ENCODE peak calls at places on chromosomes 4 and X, in eight cellular contexts. C, J, R, E, Y, L, Q and U are unnamed samples. For H3K9me3, the result is how much of the 10 kb centered on the place peaks cover.

GRCh38 chr4:10353110-10353509 is 104.1 kb downstream of the ZNF518B start:
- DNase-seq in E (no peak), R (no peak), Q (no peak), J (no peak), Y (no peak), C (no peak), L (no peak), U (no peak)

GRCh38 chrX:46180258-46180687 is 364.9 kb downstream of the ZNF674 start:
- DNase-seq in L (no peak), Q (peak), R (no peak), C (peak), E (no peak), Y (no peak), J (peak), U (no peak)

GRCh38 chr4:168844261-168845039 is 165.6 kb downstream of the CBR4 start:
- DNase-seq in E (no peak), R (no peak), Y (peak), J (peak), C (no peak), L (no peak), Q (no peak), U (no peak)

GRCh38 chrX:53089224-53089842 is 4.6 kb upstream of the KANTR start:
- DNase-seq in R (no peak), E (peak), L (no peak), C (peak), Q (peak), J (peak), Y (no peak), U (no peak)

GRCh38 chrX:84709987-84710386 is 207.7 kb upstream of the HDX start:
- DNase-seq in J (no peak), L (no peak), Q (no peak), Y (no peak), E (no peak), C (no peak), R (no peak), U (no peak)

GRCh38 chrX:129737921-129738320 is 858 bp upstream of the XPNPEP2 start:
- DNase-seq in R (no peak), J (peak), E (no peak), L (no peak), Y (no peak), C (peak), Q (peak), U (no peak)

GRCh38 chrX:40773809-40774208 is 38.5 kb upstream of the MED14 start:
- DNase-seq in Q (peak), L (no peak), Y (no peak), J (peak), E (no peak), C (no peak), R (no peak), U (no peak)

GRCh38 chr4:42555828-42556227 is 101.1 kb downstream of the ATP8A1 start:
- DNase-seq in J (peak), E (no peak), Q (peak), C (no peak), L (no peak), Y (no peak), R (no peak), U (no peak)

GRCh38 chr4:8472689-8473197 is 32.2 kb downstream of the TRMT44 start:
- DNase-seq in E (no peak), J (peak), L (no peak), R (no peak), Q (peak), C (peak), Y (peak), U (peak)

GRCh38 chr4:48017108-48017527 is 546 bp downstream of the NIPAL1 start:
- DNase-seq in Y (no peak), C (peak), J (peak), R (no peak), Q (peak), E (peak), L (no peak), U (peak)

GRCh38 chrX:13283968-13284914 is 35.6 kb downstream of the ATXN3L start:
- DNase-seq in Q (peak), R (no peak), E (no peak), J (peak), C (peak), Y (peak), L (no peak), U (no peak)

GRCh38 chr4:172978848-172979247 is 189.8 kb upstream of the GALNT7 start:
- DNase-seq in L (no peak), E (no peak), Y (no peak), R (no peak), C (no peak), J (no peak), Q (no peak), U (no peak)

GRCh38 chrX:19514791-19515614 is at the start of gene MAP3K15:
- DNase-seq in R (no peak), C (peak), J (peak), L (no peak), Y (no peak), Q (peak), E (peak), U (peak)

GRCh38 chrX:10048695-10049094 is 81.5 kb downstream of the CLDN34 start:
- DNase-seq in L (no peak), Y (no peak), J (no peak), R (no peak), Q (peak), E (no peak), C (no peak), U (no peak)

GRCh38 chrX:130083656-130084382 is 26.5 kb downstream of the ELF4 start:
- DNase-seq in E (no peak), L (no peak), C (peak), Y (no peak), R (no peak), Q (no peak), J (no peak), U (no peak)

GRCh38 chr4:38523524-38524448 is 140.2 kb upstream of the KLF3 start:
- DNase-seq in Q (no peak), R (no peak), Y (no peak), E (peak), L (no peak), C (peak), J (peak), U (no peak)

GRCh38 chrX:41723305-41723704 is 676 bp upstream of the GPR82 start:
- DNase-seq in C (no peak), L (no peak), J (no peak), R (no peak), Q (peak), E (no peak), Y (no peak), U (no peak)

GRCh38 chr4:15690020-15690809 is 8.6 kb downstream of the FAM200B start:
- DNase-seq in Y (peak), E (no peak), L (no peak), C (peak), J (peak), Q (peak), R (no peak), U (no peak)

GRCh38 chr4:103994059-103994458 is 274.3 kb upstream of the TACR3 start:
- DNase-seq in J (no peak), E (no peak), L (no peak), C (no peak), Y (no peak), R (no peak), Q (no peak), U (no peak)

GRCh38 chrX:40727093-40727492 is 8.2 kb downstream of the MED14 start:
- DNase-seq in Y (no peak), L (no peak), J (no peak), Q (no peak), C (no peak), E (no peak), R (no peak), U (no peak)

GRCh38 chr4:121939690-121940089 is 12.2 kb downstream of the TRPC3 start:
- DNase-seq in J (no peak), Q (no peak), C (no peak), E (no peak), R (no peak), Y (no peak), L (no peak), U (no peak)

GRCh38 chr4:113637823-113638691 is 123.5 kb downstream of the CAMK2D start:
- DNase-seq in Q (no peak), R (no peak), Y (no peak), E (no peak), J (peak), L (no peak), C (no peak), U (no peak)

GRCh38 chr4:80255374-80256095 is 10.9 kb upstream of the FGF5 start:
- DNase-seq in E (no peak), Y (no peak), L (no peak), R (no peak), Q (peak), C (no peak), J (peak), U (no peak)

GRCh38 chr4:55445921-55446577 is 50.3 kb downstream of the TMEM165 start:
- DNase-seq in E (no peak), R (no peak), Y (peak), J (peak), Q (peak), C (peak), L (no peak), U (no peak)

GRCh38 chrX:136768469-136769084 is 12.2 kb downstream of the ARHGEF6 start:
- DNase-seq in C (peak), Y (peak), L (no peak), R (no peak), J (peak), E (peak), Q (peak), U (peak)

GRCh38 chrX:136767104-136767941 is 13.4 kb downstream of the ARHGEF6 start:
- DNase-seq in Q (peak), E (peak), C (peak), L (peak), R (no peak), J (peak), Y (no peak), U (peak)

GRCh38 chrX:136765957-136766356 is 14.8 kb downstream of the ARHGEF6 start:
- DNase-seq in C (peak), J (no peak), Q (peak), R (no peak), E (no peak), Y (no peak), L (no peak), U (no peak)

GRCh38 chrX:136764206-136764605 is 16.5 kb downstream of the ARHGEF6 start:
- DNase-seq in E (no peak), Y (no peak), R (no peak), L (no peak), C (no peak), J (no peak), Q (no peak), U (no peak)

GRCh38 chrX:136766785-136767103 is 14.0 kb downstream of the ARHGEF6 start:
- DNase-seq in L (no peak), J (no peak), C (peak), E (no peak), Y (no peak), R (no peak), Q (peak), U (peak)
- H3K27ac ChIP-seq in L (no peak), J (peak), C (peak), E (peak), Y (no peak), R (peak), Q (peak), U (peak)

DNA sequence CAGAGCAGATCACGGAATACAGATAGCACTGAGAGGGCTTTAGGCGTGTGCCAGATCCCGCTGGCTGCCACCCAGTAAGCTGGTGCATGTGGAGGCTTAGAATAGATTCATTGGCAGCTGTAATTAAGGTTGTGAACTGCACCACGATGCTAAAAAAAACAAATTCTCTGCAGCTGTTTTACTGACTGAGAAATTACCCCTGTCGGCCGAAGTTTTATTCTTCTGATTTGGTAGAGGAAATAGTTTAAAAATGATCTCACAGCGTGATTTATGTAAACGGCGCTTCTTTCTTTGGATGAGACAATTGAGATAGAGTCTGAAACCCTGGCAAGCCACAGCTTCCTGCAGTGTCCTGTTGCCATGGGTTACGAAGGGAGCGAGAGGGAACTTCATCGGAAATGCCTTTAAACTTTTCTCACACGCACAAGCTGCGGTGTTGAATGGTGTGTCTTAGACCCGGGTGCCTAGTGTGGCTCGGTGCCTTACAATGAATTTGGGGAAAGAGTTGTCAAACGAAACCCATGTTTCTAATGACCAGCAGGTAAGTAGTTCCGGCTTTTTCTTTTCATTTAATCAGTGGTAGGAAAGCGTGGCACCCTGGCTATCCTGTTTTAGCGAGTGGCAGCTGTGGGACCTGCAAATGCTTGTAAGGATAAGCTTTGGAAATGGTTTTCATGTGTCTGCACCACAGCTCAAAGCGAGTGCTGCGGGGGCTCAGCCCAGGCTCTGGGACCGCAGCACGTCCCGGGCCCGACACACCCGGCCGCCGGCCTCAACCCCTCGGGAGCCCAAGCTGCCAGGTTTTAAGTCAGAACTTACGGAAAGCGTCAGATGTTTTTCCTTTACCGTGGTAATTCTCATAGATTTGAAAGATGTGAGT is 71.7 kb upstream of the HGFAC start:
- DNase-seq in E (peak), R (no peak), Y (peak), Q (peak), L (no peak), C (peak), J (peak), U (no peak)
- H3K4me3 ChIP-seq in E (peak), R (peak), Y (peak), Q (peak), L (peak), C (peak), J (peak), U (no peak)

GRCh38 chrX:38189431-38190128 is 31.1 kb downstream of the SRPX start:
- DNase-seq in C (no peak), Y (no peak), L (no peak), R (no peak), Q (no peak), J (no peak), E (no peak), U (no peak)

DNA sequence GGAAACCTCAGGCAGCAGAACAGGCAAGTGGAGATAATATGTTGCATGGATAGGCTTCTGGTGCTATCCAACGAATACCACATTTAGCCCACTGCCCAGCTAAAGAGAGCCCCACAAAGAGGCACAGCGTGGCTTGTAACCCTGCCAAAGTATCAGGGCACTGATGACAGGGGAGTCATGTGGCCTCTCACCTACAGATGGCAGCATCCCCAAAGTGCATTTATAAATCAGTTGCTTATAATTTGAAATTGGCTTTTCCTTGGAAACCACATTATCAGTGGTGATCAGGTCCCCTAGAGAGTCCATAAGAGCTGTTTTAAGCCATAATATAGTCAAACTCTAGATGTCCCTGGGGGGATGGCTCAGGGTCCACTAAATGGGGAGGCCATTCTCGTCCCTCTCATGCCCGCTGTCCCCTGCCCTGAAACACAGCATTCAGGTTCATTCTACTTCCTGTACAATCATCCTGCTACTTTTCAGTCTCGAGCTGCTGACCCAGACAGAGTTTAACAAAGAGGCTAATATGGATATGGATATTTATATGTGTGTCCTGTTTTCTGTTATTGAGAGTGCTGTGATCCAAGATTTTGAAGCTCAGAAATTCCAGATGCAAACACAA is 28.6 kb downstream of the SRPX start:
- DNase-seq in C (no peak), E (no peak), R (no peak), Q (peak), L (no peak), Y (no peak), J (peak), U (no peak)
- H3K9me3 ChIP-seq in C (under half), E (under half), R (under half), Q (under half), L (under half), Y (under half), J (under half), U (under half)

GRCh38 chr4:82779032-82779431 is 19.6 kb downstream of the SCD5 start:
- DNase-seq in L (peak), C (no peak), Y (no peak), R (no peak), E (no peak), Q (no peak), J (peak), U (no peak)

GRCh38 chr4:82776925-82777542 is 21.6 kb downstream of the SCD5 start:
- DNase-seq in Q (peak), Y (peak), R (no peak), C (no peak), J (peak), L (no peak), E (no peak), U (no peak)

GRCh38 chr4:82782626-82783025 is 16.0 kb downstream of the SCD5 start:
- DNase-seq in R (no peak), L (peak), C (no peak), Y (no peak), E (no peak), J (peak), Q (no peak), U (no peak)

GRCh38 chr4:82777857-82778525 is 20.6 kb downstream of the SCD5 start:
- DNase-seq in C (no peak), R (no peak), J (no peak), Q (no peak), L (no peak), Y (no peak), E (no peak), U (no peak)

GRCh38 chr4:82780398-82781231 is 18.0 kb downstream of the SCD5 start:
- DNase-seq in E (no peak), Q (peak), C (no peak), Y (no peak), J (peak), R (no peak), L (peak), U (peak)
- H3K27ac ChIP-seq in E (no peak), Q (no peak), C (no peak), Y (peak), J (no peak), R (no peak), L (no peak), U (peak)

DNA sequence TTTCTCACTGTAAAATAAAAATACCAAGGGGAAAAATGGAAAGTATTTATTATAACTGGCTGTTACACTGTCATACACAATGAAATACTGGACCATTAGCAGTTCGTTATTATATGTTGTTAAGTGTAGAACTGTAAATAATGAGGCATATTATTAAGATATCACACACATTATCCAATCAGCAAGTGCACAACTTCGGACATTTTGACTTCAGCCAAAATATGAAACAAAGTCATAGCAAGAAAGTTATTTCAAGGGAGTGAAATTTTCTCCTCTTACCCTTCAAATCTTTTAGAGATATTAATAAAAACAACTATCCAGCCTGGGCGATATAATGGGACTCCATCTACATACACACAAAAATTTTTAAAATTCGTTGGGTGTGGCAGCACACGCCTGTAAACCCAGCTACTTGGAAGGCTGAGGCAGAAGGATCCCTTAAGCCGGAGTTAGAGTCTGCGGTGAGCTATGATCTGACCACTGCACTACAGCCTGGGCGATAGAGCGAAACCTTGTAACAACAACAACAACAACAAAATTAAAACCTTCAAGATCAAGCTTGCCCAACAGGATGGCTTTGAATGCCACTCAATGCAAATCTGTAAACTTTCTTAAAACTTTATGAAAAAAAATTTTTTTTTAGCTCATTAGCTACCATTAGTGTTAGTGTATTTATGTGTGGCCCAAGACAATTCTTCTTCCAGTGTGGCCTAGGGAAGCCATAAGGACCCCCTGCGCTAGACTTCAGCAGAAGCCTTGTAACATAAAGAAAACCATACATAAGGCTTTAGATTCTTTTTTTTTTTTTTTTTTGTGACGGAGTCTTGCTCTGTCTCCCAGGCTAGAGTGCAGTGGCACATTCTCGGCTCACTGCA is 1.3 kb upstream of the CISD2 start:
- DNase-seq in R (no peak), J (no peak), Y (no peak), E (no peak), C (no peak), L (no peak), Q (no peak), U (no peak)
- H3K4me3 ChIP-seq in R (peak), J (peak), Y (peak), E (peak), C (peak), L (peak), Q (peak), U (peak)

DNA sequence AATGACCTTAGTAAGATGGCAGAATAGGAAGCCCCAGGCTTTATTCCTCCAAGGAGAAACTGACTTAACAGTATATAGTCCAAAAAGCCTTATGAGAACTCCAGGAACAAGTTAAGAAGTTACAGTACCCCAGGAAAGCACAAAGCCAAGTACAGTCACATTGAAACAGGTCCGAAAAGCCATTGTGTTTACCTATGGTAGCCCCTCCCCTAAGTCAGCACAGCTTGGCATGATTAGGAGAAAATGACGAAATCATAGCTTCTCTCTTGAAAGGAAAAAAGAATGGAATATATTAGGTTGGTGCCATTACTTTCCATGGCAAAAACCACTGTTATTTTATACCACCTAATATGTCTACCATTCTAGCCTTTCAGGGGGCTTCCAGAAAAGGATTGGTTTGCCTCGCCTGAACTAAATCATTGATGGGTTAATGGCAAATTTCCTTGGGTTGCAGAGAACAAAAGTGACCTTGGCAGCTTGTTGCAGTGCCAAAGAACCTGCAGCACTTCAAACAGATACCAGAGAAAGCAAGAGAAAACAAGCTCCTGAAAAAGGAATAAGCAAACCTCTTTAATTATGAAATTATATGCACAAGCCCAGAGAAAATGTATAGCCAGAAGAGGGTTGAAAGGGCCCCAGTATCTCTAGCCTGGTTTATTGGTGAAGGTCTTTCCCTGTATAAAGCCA is 130.6 kb downstream of the PTCHD1 start:
- DNase-seq in R (no peak), J (no peak), E (no peak), C (no peak), Y (no peak), Q (no peak), L (no peak), U (no peak)
- H3K9me3 ChIP-seq in R (under half), J (under half), E (under half), C (under half), Y (under half), Q (under half), L (under half), U (under half)